ENCODE peak calls at places on chromosome 13, in six cellular contexts. One of them, this sample, is unnamed. For H3K27me3, the result is how much of the 10 kb centered on the place peaks cover.

GRCh38 chr13:43285891-43286602 is 262.7 kb downstream of the DNAJC15 start:
- DNase-seq in prostate gland: no peak
- DNase-seq in pancreas: no peak
- DNase-seq in heart right ventricle: no peak
- DNase-seq in thyroid gland: no peak
- DNase-seq in sigmoid colon: no peak
- DNase-seq in this sample: no peak

GRCh38 chr13:114154476-114154875 is 22.1 kb upstream of the RASA3 start:
- DNase-seq in prostate gland: no peak
- DNase-seq in pancreas: no peak
- DNase-seq in heart right ventricle: no peak
- DNase-seq in thyroid gland: no peak
- DNase-seq in sigmoid colon: no peak
- DNase-seq in this sample: no peak

GRCh38 chr13:98853791-98854191 is 101.3 kb upstream of the SLC15A1 start:
- DNase-seq in prostate gland: no peak
- DNase-seq in pancreas: no peak
- DNase-seq in heart right ventricle: no peak
- DNase-seq in thyroid gland: no peak
- DNase-seq in sigmoid colon: no peak
- DNase-seq in this sample: no peak

GRCh38 chr13:94333131-94333820 is 146.2 kb downstream of the DCT start:
- DNase-seq in prostate gland: no peak
- DNase-seq in pancreas: no peak
- DNase-seq in heart right ventricle: no peak
- DNase-seq in thyroid gland: no peak
- DNase-seq in sigmoid colon: no peak
- DNase-seq in this sample: no peak

GRCh38 chr13:98442391-98443230 is 134.3 kb downstream of the STK24 start:
- DNase-seq in prostate gland: no peak
- DNase-seq in pancreas: no peak
- DNase-seq in heart right ventricle: no peak
- DNase-seq in thyroid gland: no peak
- DNase-seq in sigmoid colon: no peak
- DNase-seq in this sample: no peak

GRCh38 chr13:50124536-50125305 is 109.5 kb downstream of the KCNRG start:
- DNase-seq in prostate gland: peak
- DNase-seq in pancreas: peak
- DNase-seq in heart right ventricle: peak
- DNase-seq in thyroid gland: peak
- DNase-seq in sigmoid colon: peak
- DNase-seq in this sample: peak

GRCh38 chr13:68380041-68380973 is 1150.2 kb upstream of the PCDH9 start:
- DNase-seq in prostate gland: no peak
- DNase-seq in pancreas: no peak
- DNase-seq in heart right ventricle: no peak
- DNase-seq in thyroid gland: no peak
- DNase-seq in sigmoid colon: no peak
- DNase-seq in this sample: no peak

GRCh38 chr13:105474983-105475382 is 1060.5 kb downstream of the EFNB2 start:
- DNase-seq in prostate gland: no peak
- DNase-seq in pancreas: no peak
- DNase-seq in heart right ventricle: no peak
- DNase-seq in thyroid gland: no peak
- DNase-seq in sigmoid colon: no peak
- DNase-seq in this sample: no peak

GRCh38 chr13:21324793-21325192 is 134.3 kb downstream of the ZDHHC20 start:
- DNase-seq in prostate gland: no peak
- DNase-seq in pancreas: no peak
- DNase-seq in heart right ventricle: no peak
- DNase-seq in thyroid gland: no peak
- DNase-seq in sigmoid colon: no peak
- DNase-seq in this sample: no peak

GRCh38 chr13:42803563-42804212 is 22.3 kb downstream of the FAM216B start:
- DNase-seq in prostate gland: no peak
- DNase-seq in pancreas: no peak
- DNase-seq in heart right ventricle: no peak
- DNase-seq in thyroid gland: no peak
- DNase-seq in sigmoid colon: no peak
- DNase-seq in this sample: no peak

GRCh38 chr13:96089139-96089538 is 768 bp upstream of the HS6ST3 start:
- DNase-seq in prostate gland: no peak
- DNase-seq in pancreas: no peak
- DNase-seq in heart right ventricle: no peak
- DNase-seq in thyroid gland: no peak
- DNase-seq in sigmoid colon: no peak
- DNase-seq in this sample: no peak

GRCh38 chr13:35481777-35482176 is 5.3 kb upstream of the MAB21L1 start:
- DNase-seq in prostate gland: no peak
- DNase-seq in pancreas: no peak
- DNase-seq in heart right ventricle: no peak
- DNase-seq in thyroid gland: no peak
- DNase-seq in sigmoid colon: no peak
- DNase-seq in this sample: no peak
- H3K27me3 ChIP-seq in prostate gland: under half
- H3K27me3 ChIP-seq in pancreas: under half
- H3K27me3 ChIP-seq in heart right ventricle: under half
- H3K27me3 ChIP-seq in thyroid gland: under half
- H3K27me3 ChIP-seq in sigmoid colon: under half
- H3K27me3 ChIP-seq in this sample: under half

DNA sequence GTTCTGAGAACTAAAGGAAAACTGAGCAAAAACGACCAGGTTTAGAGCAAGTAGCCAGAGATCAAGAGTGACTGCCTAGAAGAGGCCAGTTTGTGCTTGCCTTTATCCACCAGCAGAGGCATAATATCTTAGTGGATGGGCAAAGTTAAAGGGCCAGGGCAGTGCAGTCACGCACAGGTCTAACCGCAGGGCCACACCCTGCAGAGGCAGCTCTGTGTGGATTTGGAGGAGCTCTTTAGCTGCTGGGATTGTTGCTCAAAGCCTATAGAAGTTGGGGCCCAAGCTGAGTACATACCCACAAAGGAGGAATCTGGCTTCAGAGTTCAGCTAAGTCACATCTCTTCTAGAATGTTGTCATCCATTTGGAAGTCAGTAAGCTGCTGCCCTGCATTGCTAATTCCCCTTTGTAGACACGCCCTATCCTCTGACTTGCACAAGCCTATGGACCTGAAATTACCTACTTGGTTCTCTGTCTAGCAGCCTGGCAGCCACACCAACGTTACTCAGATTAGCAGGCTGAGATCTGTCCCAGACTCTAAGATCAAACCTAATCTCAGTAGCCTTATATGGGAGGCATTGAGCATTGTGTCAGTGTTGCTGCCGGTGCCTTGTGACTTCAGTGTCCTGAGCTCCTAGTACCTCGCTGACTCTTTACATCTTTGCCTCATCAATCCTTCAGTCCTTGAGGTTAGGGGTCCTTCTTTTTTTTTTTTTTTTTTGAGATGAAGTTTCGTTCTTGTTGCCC is 102.9 kb upstream of the STARD13 start:
- DNase-seq in prostate gland: no peak
- DNase-seq in pancreas: no peak
- DNase-seq in heart right ventricle: no peak
- DNase-seq in thyroid gland: no peak
- DNase-seq in sigmoid colon: no peak
- DNase-seq in this sample: no peak
- TF ChIP-seq CTCF in prostate gland: no peak
- TF ChIP-seq CTCF in pancreas: no peak
- TF ChIP-seq CTCF in heart right ventricle: no peak
- TF ChIP-seq CTCF in thyroid gland: no peak
- TF ChIP-seq CTCF in sigmoid colon: no peak
- TF ChIP-seq CTCF in this sample: no peak

GRCh38 chr13:112236539-112237197 is 139.5 kb upstream of the SPACA7 start:
- DNase-seq in prostate gland: no peak
- DNase-seq in pancreas: no peak
- DNase-seq in heart right ventricle: no peak
- DNase-seq in thyroid gland: no peak
- DNase-seq in sigmoid colon: no peak
- DNase-seq in this sample: no peak
- H3K27me3 ChIP-seq in prostate gland: under half
- H3K27me3 ChIP-seq in pancreas: under half
- H3K27me3 ChIP-seq in heart right ventricle: under half
- H3K27me3 ChIP-seq in thyroid gland: under half
- H3K27me3 ChIP-seq in sigmoid colon: under half
- H3K27me3 ChIP-seq in this sample: under half

GRCh38 chr13:39269411-39269810 is 231.2 kb downstream of the NHLRC3 start:
- DNase-seq in prostate gland: no peak
- DNase-seq in pancreas: no peak
- DNase-seq in heart right ventricle: no peak
- DNase-seq in thyroid gland: no peak
- DNase-seq in sigmoid colon: no peak
- DNase-seq in this sample: no peak

GRCh38 chr13:39269004-39269403 is 230.7 kb downstream of the NHLRC3 start:
- DNase-seq in prostate gland: no peak
- DNase-seq in pancreas: no peak
- DNase-seq in heart right ventricle: no peak
- DNase-seq in thyroid gland: no peak
- DNase-seq in sigmoid colon: no peak
- DNase-seq in this sample: no peak

GRCh38 chr13:39263531-39263930 is 225.3 kb downstream of the NHLRC3 start:
- DNase-seq in prostate gland: no peak
- DNase-seq in pancreas: no peak
- DNase-seq in heart right ventricle: no peak
- DNase-seq in thyroid gland: no peak
- DNase-seq in sigmoid colon: no peak
- DNase-seq in this sample: no peak

GRCh38 chr13:39268398-39268797 is 230.1 kb downstream of the NHLRC3 start:
- DNase-seq in prostate gland: no peak
- DNase-seq in pancreas: no peak
- DNase-seq in heart right ventricle: no peak
- DNase-seq in thyroid gland: no peak
- DNase-seq in sigmoid colon: no peak
- DNase-seq in this sample: no peak

GRCh38 chr13:39266426-39266825 is 228.2 kb downstream of the NHLRC3 start:
- DNase-seq in prostate gland: no peak
- DNase-seq in pancreas: no peak
- DNase-seq in heart right ventricle: no peak
- DNase-seq in thyroid gland: no peak
- DNase-seq in sigmoid colon: no peak
- DNase-seq in this sample: no peak
- TF ChIP-seq CTCF in prostate gland: no peak
- TF ChIP-seq CTCF in pancreas: no peak
- TF ChIP-seq CTCF in heart right ventricle: no peak
- TF ChIP-seq CTCF in thyroid gland: no peak
- TF ChIP-seq CTCF in sigmoid colon: no peak
- TF ChIP-seq CTCF in this sample: no peak

GRCh38 chr13:111492341-111492945 is 172.0 kb downstream of the TEX29 start:
- DNase-seq in prostate gland: no peak
- DNase-seq in pancreas: no peak
- DNase-seq in heart right ventricle: no peak
- DNase-seq in thyroid gland: no peak
- DNase-seq in sigmoid colon: peak
- DNase-seq in this sample: no peak

GRCh38 chr13:111491659-111492058 is 171.2 kb downstream of the TEX29 start:
- DNase-seq in prostate gland: no peak
- DNase-seq in pancreas: no peak
- DNase-seq in heart right ventricle: no peak
- DNase-seq in thyroid gland: no peak
- DNase-seq in sigmoid colon: peak
- DNase-seq in this sample: no peak

GRCh38 chr13:111492958-111493357 is 172.5 kb downstream of the TEX29 start:
- DNase-seq in prostate gland: no peak
- DNase-seq in pancreas: no peak
- DNase-seq in heart right ventricle: no peak
- DNase-seq in thyroid gland: no peak
- DNase-seq in sigmoid colon: no peak
- DNase-seq in this sample: no peak

GRCh38 chr13:111494641-111495040 is 174.2 kb downstream of the TEX29 start:
- DNase-seq in prostate gland: no peak
- DNase-seq in pancreas: no peak
- DNase-seq in heart right ventricle: no peak
- DNase-seq in thyroid gland: no peak
- DNase-seq in sigmoid colon: peak
- DNase-seq in this sample: no peak

DNA sequence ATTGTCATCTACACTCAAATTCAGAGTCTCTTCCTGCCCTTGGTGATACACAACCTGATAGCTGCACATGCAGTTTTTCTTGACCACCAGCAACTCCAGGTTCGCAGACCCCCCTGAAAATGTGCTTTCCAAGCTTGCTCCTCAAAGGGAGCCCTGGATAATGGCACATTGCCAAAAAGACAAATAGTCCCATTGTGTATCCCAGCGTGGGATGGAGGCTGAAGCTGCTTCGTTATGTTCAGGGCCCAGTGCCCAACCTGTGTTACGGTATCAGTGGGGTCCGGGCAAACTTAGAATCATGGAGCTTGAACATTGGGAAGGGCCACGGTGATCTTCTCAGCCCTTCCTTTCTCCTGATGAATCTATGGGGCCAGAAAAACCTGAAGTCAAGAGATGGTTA is 173.0 kb downstream of the TEX29 start:
- DNase-seq in prostate gland: no peak
- DNase-seq in pancreas: no peak
- DNase-seq in heart right ventricle: no peak
- DNase-seq in thyroid gland: no peak
- DNase-seq in sigmoid colon: no peak
- DNase-seq in this sample: no peak
- H3K27me3 ChIP-seq in prostate gland: under half
- H3K27me3 ChIP-seq in pancreas: under half
- H3K27me3 ChIP-seq in heart right ventricle: under half
- H3K27me3 ChIP-seq in thyroid gland: under half
- H3K27me3 ChIP-seq in sigmoid colon: under half
- H3K27me3 ChIP-seq in this sample: under half

GRCh38 chr13:76668716-76669115 is 217.5 kb downstream of the KCTD12 start:
- DNase-seq in prostate gland: no peak
- DNase-seq in pancreas: no peak
- DNase-seq in heart right ventricle: no peak
- DNase-seq in thyroid gland: no peak
- DNase-seq in sigmoid colon: no peak
- DNase-seq in this sample: no peak

GRCh38 chr13:76663941-76664340 is 222.3 kb downstream of the KCTD12 start:
- DNase-seq in prostate gland: no peak
- DNase-seq in pancreas: no peak
- DNase-seq in heart right ventricle: no peak
- DNase-seq in thyroid gland: no peak
- DNase-seq in sigmoid colon: no peak
- DNase-seq in this sample: peak

GRCh38 chr13:76668141-76668540 is 218.1 kb downstream of the KCTD12 start:
- DNase-seq in prostate gland: no peak
- DNase-seq in pancreas: no peak
- DNase-seq in heart right ventricle: no peak
- DNase-seq in thyroid gland: no peak
- DNase-seq in sigmoid colon: no peak
- DNase-seq in this sample: no peak

GRCh38 chr13:76672422-76672821 is 213.8 kb downstream of the KCTD12 start:
- DNase-seq in prostate gland: no peak
- DNase-seq in pancreas: no peak
- DNase-seq in heart right ventricle: no peak
- DNase-seq in thyroid gland: no peak
- DNase-seq in sigmoid colon: no peak
- DNase-seq in this sample: no peak

GRCh38 chr13:76667551-76667950 is 218.7 kb downstream of the KCTD12 start:
- DNase-seq in prostate gland: no peak
- DNase-seq in pancreas: no peak
- DNase-seq in heart right ventricle: peak
- DNase-seq in thyroid gland: no peak
- DNase-seq in sigmoid colon: no peak
- DNase-seq in this sample: peak
- TF ChIP-seq CTCF in prostate gland: no peak
- TF ChIP-seq CTCF in pancreas: no peak
- TF ChIP-seq CTCF in heart right ventricle: peak
- TF ChIP-seq CTCF in thyroid gland: no peak
- TF ChIP-seq CTCF in sigmoid colon: peak
- TF ChIP-seq CTCF in this sample: no peak

GRCh38 chr13:25372275-25373081 is 704 bp downstream of the ATP8A2 start:
- DNase-seq in prostate gland: no peak
- DNase-seq in pancreas: no peak
- DNase-seq in heart right ventricle: no peak
- DNase-seq in thyroid gland: no peak
- DNase-seq in sigmoid colon: no peak
- DNase-seq in this sample: no peak
- H3K27me3 ChIP-seq in prostate gland: under half
- H3K27me3 ChIP-seq in pancreas: under half
- H3K27me3 ChIP-seq in heart right ventricle: half or more
- H3K27me3 ChIP-seq in thyroid gland: under half
- H3K27me3 ChIP-seq in sigmoid colon: half or more
- H3K27me3 ChIP-seq in this sample: half or more